ENCODE peak calls at places on chromosome 14, in seven cellular contexts. K is stimulated activated naive CD8-positive, alpha-beta T cell treated with anti-CD3 and anti-CD28 coated beads, Interleukin-15, amount 100 ng/mL, for 72 hours; Q is Panc1; S is pancreas; B is right lobe of liver; G is left colon; U is left lung. H is an unnamed sample.

GRCh38 chr14:22886500-22887259 is 3.7 kb downstream of the REM2 start:
- ATAC-seq in S (peak), B (peak), G (peak), K (peak), U (peak), Q (peak), H (peak)

GRCh38 chr14:70257526-70257925 is 68.8 kb upstream of the SLC8A3 start:
- ATAC-seq in Q (no peak), U (no peak), K (no peak), G (no peak), B (peak), S (no peak), H (no peak)

GRCh38 chr14:60722163-60722835 is 1.9 kb downstream of the SIX4 start:
- ATAC-seq in Q (peak), G (no peak), S (peak), B (peak), U (peak), K (peak), H (peak)

GRCh38 chr14:38256358-38256840 is 506 bp upstream of the CLEC14A start:
- ATAC-seq in K (peak), Q (no peak), B (no peak), U (peak), S (no peak), G (no peak), H (peak)

GRCh38 chr14:64081174-64081746 is 212.9 kb downstream of the ESR2 start:
- ATAC-seq in U (no peak), K (no peak), G (peak), Q (no peak), S (no peak), B (no peak), H (peak)

GRCh38 chr14:51331651-51332367 is 91.8 kb downstream of the TMX1 start:
- ATAC-seq in S (no peak), K (no peak), Q (no peak), B (no peak), U (no peak), G (no peak), H (no peak)

GRCh38 chr14:52769889-52770288 is 21.5 kb downstream of the GNPNAT1 start:
- ATAC-seq in K (no peak), B (no peak), S (no peak), U (no peak), Q (no peak), G (no peak), H (no peak)

GRCh38 chr14:69712217-69712565 is 54.8 kb upstream of the SRSF5 start:
- ATAC-seq in S (peak), B (no peak), Q (no peak), K (no peak), U (peak), G (no peak), H (no peak)

GRCh38 chr14:61620130-61620946 is 75.0 kb upstream of the HIF1A start:
- ATAC-seq in Q (no peak), B (no peak), G (no peak), K (peak), U (peak), S (no peak), H (peak)

GRCh38 chr14:22689186-22689585 is 45.0 kb upstream of the OR6J1 start:
- ATAC-seq in B (no peak), U (peak), S (no peak), K (peak), G (peak), Q (peak), H (peak)

GRCh38 chr14:38329236-38329635 is 73.3 kb upstream of the CLEC14A start:
- ATAC-seq in K (no peak), S (no peak), G (no peak), U (no peak), B (no peak), Q (no peak), H (no peak)

GRCh38 chr14:24430682-24431568 is 1.2 kb downstream of the KHNYN start:
- ATAC-seq in S (no peak), B (no peak), Q (no peak), K (peak), U (peak), G (peak), H (no peak)

GRCh38 chr14:23454445-23454856 is 15.1 kb upstream of the NGDN start:
- ATAC-seq in B (no peak), S (no peak), U (no peak), G (no peak), Q (no peak), K (no peak), H (peak)

GRCh38 chr14:61253064-61253753 is 27.9 kb downstream of the TMEM30B start:
- ATAC-seq in B (no peak), Q (no peak), K (no peak), U (peak), S (no peak), G (no peak), H (no peak)

GRCh38 chr14:30903285-30904124 is 29.1 kb downstream of the COCH start:
- ATAC-seq in K (no peak), G (no peak), S (no peak), U (no peak), Q (no peak), B (no peak), H (no peak)